ENCODE peak calls at places on chromosome 6, in seven cellular contexts. N, I, U, M, S, R and A are unnamed samples.

GRCh38 chr6:41100871-41101287 is 28.1 kb downstream of the NFYA start:
- DNase-seq in N (no peak), I (no peak), U (no peak), M (no peak), S (no peak), R (no peak), A (no peak)

GRCh38 chr6:106572436-106572835 is 56.9 kb downstream of the RTN4IP1 start:
- DNase-seq in N (no peak), I (no peak), U (no peak), M (no peak), S (no peak), R (no peak), A (no peak)

GRCh38 chr6:108180776-108181175 is 15.0 kb downstream of the NR2E1 start:
- DNase-seq in N (no peak), I (no peak), U (no peak), M (no peak), S (no peak), R (no peak), A (no peak)

GRCh38 chr6:72963946-72964345 is 261.4 kb downstream of the KHDC1L start:
- DNase-seq in N (no peak), I (no peak), U (no peak), M (no peak), S (no peak), R (no peak), A (no peak)

GRCh38 chr6:144477841-144478240 is 192.7 kb downstream of the UTRN start:
- DNase-seq in N (no peak), I (no peak), U (no peak), M (no peak), S (no peak), R (no peak), A (no peak)

GRCh38 chr6:92559611-92560010 is 859.7 kb downstream of the EPHA7 start:
- DNase-seq in N (no peak), I (no peak), U (no peak), M (no peak), S (no peak), R (no peak), A (no peak)

GRCh38 chr6:7914991-7915789 is 4.6 kb upstream of the TXNDC5 start:
- DNase-seq in N (peak; percentile 69), I (no peak), U (no peak), M (no peak), S (no peak), R (peak; percentile 57), A (no peak)

GRCh38 chr6:30044630-30045029 is 16.4 kb upstream of the POLR1H start:
- DNase-seq in N (no peak), I (no peak), U (no peak), M (no peak), S (no peak), R (no peak), A (no peak)

GRCh38 chr6:120805267-120805666 is 529.0 kb downstream of the TBC1D32 start:
- DNase-seq in N (no peak), I (no peak), U (no peak), M (no peak), S (no peak), R (no peak), A (no peak)

GRCh38 chr6:28220164-28221133 is 4.6 kb upstream of the ZSCAN9 start:
- DNase-seq in N (no peak), I (no peak), U (no peak), M (no peak), S (no peak), R (no peak), A (no peak)

GRCh38 chr6:36677059-36677749 is 1.3 kb upstream of the CDKN1A start:
- DNase-seq in N (no peak), I (no peak), U (no peak), M (no peak), S (no peak), R (no peak), A (no peak)

GRCh38 chr6:158752613-158753012 is 66.6 kb downstream of the EZR start:
- DNase-seq in N (no peak), I (peak; percentile 64), U (peak; percentile 63), M (peak; percentile 73), S (no peak), R (no peak), A (no peak)

GRCh38 chr6:70847685-70848084 is 109.2 kb downstream of the B3GAT2 start:
- DNase-seq in N (no peak), I (no peak), U (no peak), M (no peak), S (no peak), R (no peak), A (no peak)

GRCh38 chr6:29563435-29563834 is 3.9 kb upstream of the UBD start:
- DNase-seq in N (peak; percentile 10), I (no peak), U (no peak), M (no peak), S (no peak), R (no peak), A (no peak)

GRCh38 chr6:89080281-89081128 is at the start of gene PNRC1:
- DNase-seq in N (peak; percentile 100), I (peak; percentile 99), U (peak; percentile 99), M (peak; percentile 99), S (peak; percentile 62), R (peak; percentile 98), A (peak; percentile 96)

GRCh38 chr6:36024154-36024760 is at the start of gene SLC26A8:
- DNase-seq in N (no peak), I (no peak), U (no peak), M (no peak), S (no peak), R (no peak), A (no peak)

GRCh38 chr6:34457392-34457746 is 8.5 kb upstream of the PACSIN1 start:
- DNase-seq in N (no peak), I (no peak), U (no peak), M (no peak), S (no peak), R (no peak), A (no peak)

GRCh38 chr6:165726915-165727314 is 63.9 kb upstream of the PDE10A start:
- DNase-seq in N (no peak), I (no peak), U (no peak), M (no peak), S (no peak), R (no peak), A (no peak)

GRCh38 chr6:28543671-28544131 is 18.0 kb downstream of the GPX5 start:
- DNase-seq in N (peak; percentile 48), I (no peak), U (no peak), M (no peak), S (no peak), R (peak; percentile 29), A (peak; percentile 48)

GRCh38 chr6:208973-209372 is 83.3 kb upstream of the DUSP22 start:
- DNase-seq in N (no peak), I (no peak), U (no peak), M (no peak), S (no peak), R (no peak), A (no peak)

GRCh38 chr6:147285087-147285855 is 81.1 kb downstream of the STXBP5 start:
- DNase-seq in N (peak; percentile 41), I (no peak), U (peak; percentile 4), M (no peak), S (no peak), R (peak; percentile 23), A (peak; percentile 34)

GRCh38 chr6:134245691-134246090 is 72.2 kb downstream of the SGK1 start:
- DNase-seq in N (no peak), I (no peak), U (no peak), M (no peak), S (no peak), R (peak; percentile 10), A (no peak)

GRCh38 chr6:26285143-26286134 is 79.6 kb upstream of the BTN3A2 start:
- DNase-seq in N (peak; percentile 100), I (peak; percentile 88), U (peak; percentile 95), M (peak; percentile 82), S (peak; percentile 37), R (peak; percentile 86), A (peak; percentile 65)

GRCh38 chr6:18990313-18990978 is 603.3 kb downstream of the RNF144B start:
- DNase-seq in N (peak; percentile 60), I (no peak), U (peak; percentile 81), M (peak; percentile 9), S (peak; percentile 31), R (peak; percentile 45), A (peak; percentile 36)

GRCh38 chr6:90216081-90216977 is 80.3 kb downstream of the BACH2 start:
- DNase-seq in N (peak; percentile 28), I (no peak), U (no peak), M (no peak), S (no peak), R (peak; percentile 65), A (no peak)

GRCh38 chr6:3438190-3439167 is 18.4 kb downstream of the SLC22A23 start:
- DNase-seq in N (no peak), I (no peak), U (peak; percentile 65), M (no peak), S (no peak), R (no peak), A (no peak)

GRCh38 chr6:74113901-74114300 is 417.9 kb downstream of the CD109 start:
- DNase-seq in N (no peak), I (no peak), U (no peak), M (no peak), S (no peak), R (no peak), A (no peak)

GRCh38 chr6:158329531-158329930 is 17.3 kb downstream of the TULP4 start:
- DNase-seq in N (no peak), I (no peak), U (no peak), M (no peak), S (no peak), R (no peak), A (no peak)

GRCh38 chr6:142794424-142794823 is 150.6 kb downstream of the HIVEP2 start:
- DNase-seq in N (no peak), I (no peak), U (no peak), M (no peak), S (no peak), R (no peak), A (no peak)

GRCh38 chr6:5499644-5500306 is 238.5 kb downstream of the FARS2 start:
- DNase-seq in N (no peak), I (no peak), U (no peak), M (no peak), S (no peak), R (no peak), A (no peak)

GRCh38 chr6:26028753-26029569 is 58.3 kb upstream of the HFE start:
- DNase-seq in N (no peak), I (no peak), U (no peak), M (no peak), S (no peak), R (no peak), A (no peak)

GRCh38 chr6:35484921-35485392 is 11.9 kb downstream of the TEAD3 start:
- DNase-seq in N (no peak), I (no peak), U (no peak), M (no peak), S (peak; percentile 78), R (no peak), A (no peak)

GRCh38 chr6:41247288-41247865 is 19.2 kb downstream of the TREML4 start:
- DNase-seq in N (no peak), I (no peak), U (no peak), M (no peak), S (no peak), R (no peak), A (no peak)

GRCh38 chr6:2034256-2034655 is 211.1 kb downstream of the GMDS start:
- DNase-seq in N (no peak), I (no peak), U (no peak), M (no peak), S (no peak), R (no peak), A (no peak)

GRCh38 chr6:167094436-167094819 is 28.5 kb upstream of the CCR6 start:
- DNase-seq in N (no peak), I (no peak), U (no peak), M (no peak), S (no peak), R (no peak), A (peak; percentile 44)

GRCh38 chr6:74182992-74183391 is 487.0 kb downstream of the CD109 start:
- DNase-seq in N (no peak), I (no peak), U (peak; percentile 95), M (no peak), S (no peak), R (no peak), A (no peak)

GRCh38 chr6:158321960-158322359 is 9.7 kb downstream of the TULP4 start:
- DNase-seq in N (no peak), I (no peak), U (no peak), M (no peak), S (no peak), R (no peak), A (no peak)